ENCODE peak calls at places on chromosomes 1 and 21, in ten cellular contexts. L, I, G, X, P, Y, W, E, R and H are unnamed samples.
A peak's percentile ranks its signal among the peaks of the same experiment; 100 is the strongest.

GRCh38 chr1:246262281-246262680 is 244.8 kb downstream of the SMYD3 start:
- DNase-seq in L (no peak), I (no peak), G (peak; percentile 28), X (no peak), P (no peak), Y (no peak), W (no peak), E (no peak), R (no peak), H (no peak)

GRCh38 chr1:154407021-154407865 is 2.1 kb downstream of the IL6R start:
- DNase-seq in L (no peak), I (no peak), G (no peak), X (no peak), P (peak; percentile 31), Y (no peak), W (no peak), E (no peak), R (no peak), H (no peak)

GRCh38 chr21:41562101-41563000 is 54.4 kb upstream of the TMPRSS2 start:
- DNase-seq in L (no peak), I (no peak), G (no peak), X (no peak), P (no peak), Y (peak; percentile 84), W (no peak), E (no peak), R (no peak), H (no peak)

GRCh38 chr1:174953657-174954435 is 45.9 kb upstream of the CACYBP start:
- DNase-seq in L (no peak), I (no peak), G (no peak), X (no peak), P (no peak), Y (no peak), W (peak; percentile 71), E (no peak), R (no peak), H (no peak)

GRCh38 chr1:228781161-228781771 is 46.0 kb downstream of the RHOU start:
- DNase-seq in L (no peak), I (no peak), G (peak; percentile 41), X (no peak), P (no peak), Y (peak; percentile 79), W (peak; percentile 23), E (no peak), R (no peak), H (no peak)

GRCh38 chr1:25216123-25216522 is 16.2 kb downstream of the SYF2 start:
- DNase-seq in L (no peak), I (no peak), G (no peak), X (no peak), P (no peak), Y (no peak), W (no peak), E (no peak), R (no peak), H (no peak)

GRCh38 chr1:225653463-225654276 is 747 bp upstream of the ENAH start:
- DNase-seq in L (no peak), I (peak; percentile 77), G (peak; percentile 84), X (peak; percentile 85), P (peak; percentile 26), Y (peak; percentile 82), W (peak; percentile 31), E (no peak), R (no peak), H (no peak)

GRCh38 chr1:6975371-6975770 is 190.1 kb downstream of the CAMTA1 start:
- DNase-seq in L (no peak), I (no peak), G (no peak), X (peak; percentile 56), P (no peak), Y (no peak), W (no peak), E (no peak), R (no peak), H (no peak)

GRCh38 chr1:39398278-39399010 is 93.0 kb upstream of the BMP8A start:
- DNase-seq in L (no peak), I (no peak), G (peak; percentile 99), X (no peak), P (no peak), Y (peak; percentile 97), W (no peak), E (no peak), R (no peak), H (no peak)